ENCODE peak calls at places on chromosomes 4 and X, in nine cellular contexts. W is stimulated activated CD4-positive, alpha-beta T cell treated with anti-CD3 and anti-CD28 coated beads, Interleukin-1b, Interleukin-23, amount 100 ng/mL, for 24 hours; F is fibroblast of the aortic adventitia; T is head of caudate nucleus; V is ecto neural progenitor cell; G is IMR-90; U is hepatocyte; O is NAMALWA; Z is nephron progenitor cell. P is an unnamed sample.
A peak's percentile ranks its signal among the peaks of the same experiment; 100 is the strongest.

GRCh38 chrX:56563231-56564116 is at the start of gene UBQLN2:
- DNase-seq in Z (peak; percentile 77), U (peak; percentile 86), O (peak; percentile 82), T (peak; percentile 85), V (peak; percentile 75), W (peak; percentile 69), G (peak; percentile 70), F (peak; percentile 80), P (peak; percentile 35)

GRCh38 chr4:23930750-23931488 is 41.1 kb upstream of the PPARGC1A start:
- DNase-seq in F (no peak), O (no peak), T (peak; percentile 14), U (peak; percentile 84), Z (peak; percentile 27), V (no peak), G (no peak), W (no peak), P (no peak)

GRCh38 chr4:76948441-76949292 is 885 bp upstream of the SEPTIN11 start:
- DNase-seq in W (peak; percentile 31), F (peak; percentile 62), Z (peak; percentile 74), G (peak; percentile 76), O (peak; percentile 83), V (peak; percentile 88), T (peak; percentile 75), U (peak; percentile 86), P (no peak)

GRCh38 chr4:150593996-150594395 is 12.0 kb downstream of the MAB21L2 start:
- DNase-seq in Z (no peak), U (no peak), W (no peak), G (peak; percentile 36), V (no peak), T (no peak), F (peak; percentile 50), O (peak; percentile 7), P (no peak)

GRCh38 chr4:81601270-81601694 is 129.6 kb upstream of the RASGEF1B start:
- DNase-seq in G (no peak), W (no peak), O (no peak), F (no peak), T (no peak), Z (no peak), U (peak; percentile 36), V (no peak), P (no peak)

GRCh38 chr4:85149656-85150055 is 183.2 kb upstream of the WDFY3 start:
- DNase-seq in T (no peak), F (peak; percentile 36), G (peak; percentile 4), W (no peak), O (no peak), V (no peak), Z (no peak), U (no peak), P (no peak)

GRCh38 chrX:18422325-18422724 is 3.1 kb upstream of the CDKL5 start:
- DNase-seq in V (no peak), U (no peak), W (no peak), G (peak; percentile 94), T (no peak), Z (no peak), F (peak; percentile 68), O (no peak), P (no peak)

GRCh38 chr4:177283167-177283566 is 26.5 kb upstream of the NEIL3 start:
- DNase-seq in T (no peak), U (no peak), F (peak; percentile 52), O (no peak), V (no peak), W (no peak), Z (no peak), G (peak; percentile 74), P (no peak)

GRCh38 chr4:38180456-38180855 is 220.3 kb downstream of the PTTG2 start:
- DNase-seq in V (no peak), O (no peak), U (no peak), W (no peak), T (no peak), G (peak; percentile 47), Z (no peak), F (no peak), P (no peak)

GRCh38 chr4:98506462-98507132 is 151.8 kb downstream of the TSPAN5 start:
- DNase-seq in F (no peak), O (peak; percentile 25), W (no peak), V (no peak), U (no peak), T (no peak), Z (no peak), G (no peak), P (no peak)

GRCh38 chrX:16155586-16155985 is 11.7 kb upstream of the MAGEB17 start:
- DNase-seq in T (no peak), Z (no peak), W (no peak), F (no peak), U (no peak), V (no peak), G (no peak), O (no peak), P (no peak)

GRCh38 chr4:72969957-72970356 is 99.6 kb downstream of the COX18 start:
- DNase-seq in Z (no peak), O (no peak), T (no peak), G (peak; percentile 9), F (peak; percentile 87), U (peak; percentile 21), W (no peak), V (peak; percentile 51), P (no peak)

GRCh38 chr4:76689079-76689817 is 208.7 kb downstream of the SOWAHB start:
- DNase-seq in W (peak; percentile 13), V (peak; percentile 88), F (no peak), G (peak; percentile 28), U (peak; percentile 65), Z (peak; percentile 70), O (no peak), T (peak; percentile 14), P (no peak)

GRCh38 chr4:123616970-123617392 is 220.4 kb downstream of the SPRY1 start:
- DNase-seq in Z (peak; percentile 20), G (no peak), V (no peak), U (peak; percentile 74), W (no peak), T (peak; percentile 51), O (peak; percentile 66), F (peak; percentile 44), P (no peak)

GRCh38 chrX:65697915-65698796 is 30.7 kb downstream of the MSN start:
- DNase-seq in Z (peak; percentile 9), V (no peak), G (no peak), F (no peak), U (no peak), W (peak; percentile 64), T (no peak), O (peak; percentile 72), P (no peak)

GRCh38 chr4:82517043-82517442 is 44.7 kb downstream of the TMEM150C start:
- DNase-seq in V (no peak), G (peak; percentile 61), U (no peak), T (no peak), F (peak; percentile 51), W (no peak), Z (no peak), O (no peak), P (no peak)